ENCODE peak calls at places on chromosomes 5 and 9, in four cellular contexts. B is heart right ventricle, E is PC-3, N is heart left ventricle. X is an unnamed sample. For H3K36me3 and H3K9me3, the result is how much of the 10 kb centered on the place peaks cover.

GRCh38 chr9:81517954-81518353 is 171.4 kb downstream of the TLE1 start:
- DNase-seq in B (no peak), E (no peak), N (no peak), X (no peak)

GRCh38 chr5:54860321-54860720 is 125.1 kb downstream of the ESM1 start:
- DNase-seq in B (no peak), E (no peak), N (no peak), X (no peak)

GRCh38 chr5:178449163-178450060 is 140.8 kb downstream of the COL23A1 start:
- DNase-seq in B (no peak), E (no peak), N (peak), X (no peak)

GRCh38 chr5:179274321-179275315 is 70.6 kb downstream of the ADAMTS2 start:
- DNase-seq in B (no peak), E (no peak), N (no peak), X (peak)

GRCh38 chr9:84138543-84138942 is 157.9 kb downstream of the RMI1 start:
- DNase-seq in B (no peak), E (no peak), N (no peak), X (no peak)

GRCh38 chr5:155833282-155833681 is 493.7 kb upstream of the SGCD start:
- DNase-seq in B (no peak), E (no peak), N (no peak), X (no peak)

GRCh38 chr9:113646491-113646890 is 183.0 kb downstream of the RGS3 start:
- DNase-seq in B (no peak), E (no peak), N (no peak), X (no peak)

GRCh38 chr5:164233796-164234195 is 728.4 kb downstream of the MAT2B start:
- DNase-seq in B (no peak), E (no peak), N (no peak), X (no peak)

GRCh38 chr5:96785719-96786118 is 22.0 kb downstream of the ERAP1 start:
- DNase-seq in B (no peak), E (no peak), N (no peak), X (no peak)

GRCh38 chr5:84861306-84861705 is 476.6 kb upstream of the EDIL3 start:
- DNase-seq in B (no peak), E (no peak), N (no peak), X (no peak)

GRCh38 chr5:177426566-177427210 is at the start of gene GRK6:
- DNase-seq in B (peak), E (peak), N (peak), X (peak)

GRCh38 chr5:7754997-7755596 is 95.8 kb downstream of the CFAP90 start:
- DNase-seq in B (peak), E (peak), N (no peak), X (peak)

DNA sequence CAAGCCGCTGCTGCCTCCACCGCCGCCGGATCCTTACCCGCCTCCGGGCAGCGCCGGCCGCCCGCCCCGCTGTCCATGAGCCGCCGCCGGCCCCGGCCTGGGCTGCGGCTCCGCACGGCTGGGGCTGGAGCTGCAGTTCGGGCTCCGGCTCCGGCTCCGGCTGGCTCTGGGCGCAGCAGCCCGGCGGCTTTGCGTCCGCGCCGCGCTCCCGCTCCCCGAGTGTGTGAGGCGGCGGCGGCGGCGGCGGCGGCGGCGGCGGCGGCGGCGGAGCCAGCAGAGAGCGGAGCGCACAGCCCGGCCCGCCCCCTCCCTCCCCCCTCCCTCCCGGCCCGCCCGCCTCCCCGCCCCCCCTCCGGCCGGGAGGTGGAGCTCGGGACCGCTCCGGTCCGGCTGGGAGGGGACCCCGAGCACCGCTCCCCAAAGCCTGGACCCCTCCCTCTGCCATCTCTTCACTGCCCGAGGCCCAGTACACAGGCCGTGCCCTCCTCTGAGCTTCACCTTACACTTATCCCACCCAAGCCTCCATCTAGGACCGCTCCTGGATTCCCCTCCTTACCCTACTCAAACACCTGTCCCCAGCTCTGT is at the start of gene PCDH1:
- DNase-seq in B (peak), E (peak), N (peak), X (peak)
- H3K4me3 ChIP-seq in B (peak), E (peak), N (peak), X (peak)

DNA sequence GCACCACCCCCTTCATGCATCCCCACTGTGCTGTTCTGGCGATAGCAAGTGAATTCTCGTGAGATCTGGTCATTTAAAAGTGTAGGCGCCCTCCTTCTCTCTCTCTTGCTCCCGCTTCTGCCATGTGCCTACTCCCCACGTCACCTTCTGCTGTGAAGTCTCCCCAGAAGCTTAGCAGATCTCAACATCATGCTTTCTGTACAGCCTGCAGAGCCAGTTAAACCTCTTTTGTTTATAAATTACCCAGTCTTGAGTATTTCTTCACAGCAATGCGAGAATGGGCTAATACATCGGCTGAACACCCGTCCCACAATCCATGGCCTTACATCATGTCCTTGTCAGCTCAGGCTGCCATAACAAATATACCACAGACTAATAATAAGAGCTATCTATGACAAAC is 17.4 kb downstream of the SHC3 start:
- DNase-seq in B (no peak), E (no peak), N (no peak), X (no peak)
- H3K36me3 ChIP-seq in B (under half), E (under half), N (under half), X (under half)

DNA sequence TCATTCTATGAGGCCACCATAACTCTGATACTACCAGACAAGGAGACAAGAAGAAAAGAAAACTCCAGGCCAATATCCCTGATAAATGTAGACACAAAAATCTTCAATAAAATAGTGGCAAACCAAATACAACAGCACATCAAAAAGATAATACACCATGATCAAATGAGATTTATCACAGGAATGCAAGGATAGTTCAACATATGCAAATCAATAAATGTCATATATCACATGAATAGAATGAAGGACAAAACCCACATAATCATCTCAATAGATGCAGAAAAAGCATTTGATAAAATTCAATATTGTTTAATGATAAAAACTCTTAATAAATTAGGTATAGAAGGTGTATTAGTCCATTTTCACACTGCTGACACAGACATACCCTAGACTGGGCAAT is 139.9 kb downstream of the ADAMTS6 start:
- DNase-seq in B (no peak), E (no peak), N (no peak), X (no peak)
- H3K9me3 ChIP-seq in B (under half), E (under half), N (under half), X (under half)

GRCh38 chr5:180352116-180352975 is 790 bp downstream of the GFPT2 start:
- DNase-seq in B (peak), E (no peak), N (peak), X (peak)

GRCh38 chr5:180354966-180355365 is 1.8 kb upstream of the GFPT2 start:
- DNase-seq in B (no peak), E (no peak), N (peak), X (no peak)

GRCh38 chr5:180353226-180353962 is at the start of gene GFPT2:
- DNase-seq in B (peak), E (peak), N (peak), X (peak)

GRCh38 chr5:180353963-180354574 is 933 bp upstream of the GFPT2 start:
- DNase-seq in B (no peak), E (no peak), N (no peak), X (no peak)

GRCh38 chr5:180352976-180353225 is 235 bp downstream of the GFPT2 start:
- DNase-seq in B (no peak), E (no peak), N (no peak), X (no peak)
- H3K4me3 ChIP-seq in B (peak), E (peak), N (peak), X (peak)